ENCODE peak calls at places on chromosomes 5 and 9, in four cellular contexts. L is T-cell; O is left lung; D is activated CD8-positive, alpha-beta memory T cell treated with anti-CD3 and anti-CD28 coated beads, Interleukin-2, amount 10 ng/mL, durations not matched to agents 7 days and 5 days. I is an unnamed sample.

GRCh38 chr9:114484854-114485443 is 20.3 kb downstream of the WHRN start:
- ATAC-seq in O (no peak), D (peak; percentile 90), L (peak; percentile 88), I (peak; percentile 80)

GRCh38 chr9:94286056-94286455 is 27.0 kb downstream of the ZNF169 start:
- ATAC-seq in O (no peak), L (no peak), D (no peak), I (no peak)

GRCh38 chr9:69645488-69645887 is 26.7 kb downstream of the APBA1 start:
- ATAC-seq in D (no peak), L (no peak), O (peak; percentile 96), I (peak; percentile 97)

GRCh38 chr5:168525856-168526255 is 3.2 kb upstream of the FBLL1 start:
- ATAC-seq in O (no peak), L (no peak), D (no peak), I (no peak)

GRCh38 chr5:123449424-123449823 is 26.2 kb upstream of the CEP120 start:
- ATAC-seq in L (no peak), D (no peak), O (no peak), I (peak; percentile 23)

GRCh38 chr5:139600336-139600949 is 39.3 kb downstream of the UBE2D2 start:
- ATAC-seq in D (no peak), O (no peak), L (no peak), I (peak; percentile 79)

GRCh38 chr9:136840877-136841645 is 1.2 kb upstream of the AJM1 start:
- ATAC-seq in L (no peak), O (peak; percentile 33), D (no peak), I (peak; percentile 2)

GRCh38 chr5:126988021-126988569 is 42.3 kb downstream of the MARCHF3 start:
- ATAC-seq in D (no peak), O (no peak), L (peak; percentile 85), I (no peak)

GRCh38 chr5:1546556-1546955 is 22.8 kb upstream of the LPCAT1 start:
- ATAC-seq in O (peak; percentile 6), L (no peak), D (no peak), I (no peak)

GRCh38 chr9:129885018-129885669 is 49.9 kb downstream of the USP20 start:
- ATAC-seq in L (peak; percentile 2), O (peak; percentile 51), D (peak; percentile 4), I (peak; percentile 40)

GRCh38 chr9:108535526-108535925 is 320.3 kb downstream of the ACTL7B start:
- ATAC-seq in O (no peak), L (no peak), D (no peak), I (no peak)

GRCh38 chr5:133638436-133638835 is 26.1 kb upstream of the FSTL4 start:
- ATAC-seq in D (no peak), O (no peak), L (no peak), I (no peak)

GRCh38 chr5:68554566-68555279 is 339.2 kb downstream of the PIK3R1 start:
- ATAC-seq in O (peak; percentile 69), D (no peak), L (no peak), I (peak; percentile 78)

GRCh38 chr9:79667716-79668458 is 96.1 kb downstream of the TLE4 start:
- ATAC-seq in D (no peak), L (no peak), O (peak; percentile 59), I (no peak)

GRCh38 chr5:54703091-54703490 is 185.5 kb downstream of the SNX18 start:
- ATAC-seq in L (no peak), O (peak; percentile 55), D (no peak), I (peak; percentile 32)

GRCh38 chr9:104906441-104907277 is 21.3 kb downstream of the ABCA1 start:
- ATAC-seq in O (peak; percentile 44), D (no peak), L (no peak), I (peak; percentile 50)

GRCh38 chr9:75084081-75084672 is 3.8 kb downstream of the NMRK1 start:
- ATAC-seq in L (no peak), D (no peak), O (no peak), I (no peak)

GRCh38 chr5:93821892-93822291 is 80.5 kb upstream of the POU5F2 start:
- ATAC-seq in L (no peak), O (no peak), D (no peak), I (no peak)

GRCh38 chr5:180026320-180026719 is 45.2 kb downstream of the RNF130 start:
- ATAC-seq in L (no peak), D (no peak), O (peak; percentile 95), I (peak; percentile 52)

GRCh38 chr5:8949908-8950307 is 596.0 kb downstream of the SEMA5A start:
- ATAC-seq in L (no peak), D (no peak), O (no peak), I (no peak)

GRCh38 chr9:127036437-127036836 is 86.0 kb downstream of the ANGPTL2 start:
- ATAC-seq in D (no peak), O (no peak), L (no peak), I (no peak)

GRCh38 chr5:142618125-142618524 is 67.8 kb downstream of the FGF1 start:
- ATAC-seq in D (peak; percentile 53), L (no peak), O (no peak), I (no peak)

GRCh38 chr5:96968074-96968473 is 32.2 kb downstream of the LNPEP start:
- ATAC-seq in D (no peak), O (peak; percentile 91), L (no peak), I (peak; percentile 58)

GRCh38 chr5:114053377-114053776 is 308.5 kb upstream of the KCNN2 start:
- ATAC-seq in O (no peak), L (no peak), D (no peak), I (no peak)

GRCh38 chr9:89153187-89153586 is 25.4 kb downstream of the SHC3 start:
- ATAC-seq in D (no peak), O (no peak), L (no peak), I (no peak)

GRCh38 chr5:118987988-118988945 is at the start of gene DTWD2:
- ATAC-seq in D (peak; percentile 95), L (peak; percentile 93), O (peak; percentile 99), I (peak; percentile 99)